ENCODE peak calls at places on chromosomes 11 and 22, in five cellular contexts. One of them, this sample, is unnamed.

GRCh38 chr11:131910491-131911387 is 540.3 kb downstream of the NTM start:
- DNase-seq in tibial artery: peak
- DNase-seq in lower lobe of right lung: no peak
- DNase-seq in heart left ventricle: no peak
- DNase-seq in Panc1: no peak
- DNase-seq in this sample: no peak

GRCh38 chr11:68539370-68539769 is 78.8 kb downstream of the PPP6R3 start:
- DNase-seq in Panc1: no peak
- DNase-seq in lower lobe of right lung: no peak
- DNase-seq in tibial artery: no peak
- DNase-seq in heart left ventricle: no peak
- DNase-seq in this sample: no peak

GRCh38 chr11:70687716-70688115 is 289.4 kb downstream of the CTTN start:
- DNase-seq in heart left ventricle: no peak
- DNase-seq in Panc1: no peak
- DNase-seq in lower lobe of right lung: peak
- DNase-seq in tibial artery: no peak
- DNase-seq in this sample: no peak

GRCh38 chr11:56841210-56841810 is 92.8 kb upstream of the OR9G4 start:
- DNase-seq in heart left ventricle: no peak
- DNase-seq in tibial artery: no peak
- DNase-seq in Panc1: peak
- DNase-seq in lower lobe of right lung: no peak
- DNase-seq in this sample: peak

GRCh38 chr22:36775966-36776669 is at the start of gene IFT27:
- DNase-seq in lower lobe of right lung: peak
- DNase-seq in heart left ventricle: peak
- DNase-seq in tibial artery: peak
- DNase-seq in Panc1: peak
- DNase-seq in this sample: peak

GRCh38 chr22:25172153-25172552 is 27.5 kb upstream of the CRYBB3 start:
- DNase-seq in Panc1: no peak
- DNase-seq in lower lobe of right lung: no peak
- DNase-seq in tibial artery: no peak
- DNase-seq in heart left ventricle: no peak
- DNase-seq in this sample: no peak

GRCh38 chr11:8357505-8357888 is 93.8 kb upstream of the LMO1 start:
- DNase-seq in heart left ventricle: no peak
- DNase-seq in lower lobe of right lung: no peak
- DNase-seq in Panc1: no peak
- DNase-seq in tibial artery: no peak
- DNase-seq in this sample: no peak

GRCh38 chr22:26561756-26562417 is 28.0 kb downstream of the TPST2 start:
- DNase-seq in lower lobe of right lung: no peak
- DNase-seq in heart left ventricle: peak
- DNase-seq in Panc1: no peak
- DNase-seq in tibial artery: no peak
- DNase-seq in this sample: no peak

GRCh38 chr11:117390743-117391142 is 63.1 kb downstream of the CEP164 start:
- DNase-seq in tibial artery: no peak
- DNase-seq in lower lobe of right lung: no peak
- DNase-seq in heart left ventricle: no peak
- DNase-seq in Panc1: no peak
- DNase-seq in this sample: no peak

GRCh38 chr11:109981028-109981636 is 112.1 kb upstream of the ZC3H12C start:
- DNase-seq in Panc1: no peak
- DNase-seq in lower lobe of right lung: no peak
- DNase-seq in heart left ventricle: no peak
- DNase-seq in tibial artery: no peak
- DNase-seq in this sample: no peak

GRCh38 chr22:46355996-46356471 is 20.5 kb downstream of the TRMU start:
- DNase-seq in heart left ventricle: peak
- DNase-seq in tibial artery: no peak
- DNase-seq in lower lobe of right lung: no peak
- DNase-seq in Panc1: no peak
- DNase-seq in this sample: no peak

GRCh38 chr11:121550247-121551132 is 97.7 kb upstream of the SORL1-AS1 start:
- DNase-seq in heart left ventricle: no peak
- DNase-seq in tibial artery: no peak
- DNase-seq in Panc1: no peak
- DNase-seq in lower lobe of right lung: no peak
- DNase-seq in this sample: no peak

GRCh38 chr11:74493816-74494630 is 499 bp upstream of the LIPT2 start:
- DNase-seq in tibial artery: no peak
- DNase-seq in heart left ventricle: no peak
- DNase-seq in Panc1: no peak
- DNase-seq in lower lobe of right lung: no peak
- DNase-seq in this sample: no peak

GRCh38 chr11:74746868-74747267 is 1.8 kb upstream of the RNF169 start:
- DNase-seq in heart left ventricle: no peak
- DNase-seq in Panc1: no peak
- DNase-seq in lower lobe of right lung: no peak
- DNase-seq in tibial artery: no peak
- DNase-seq in this sample: no peak

GRCh38 chr11:46877580-46877979 is 31.5 kb upstream of the CKAP5 start:
- DNase-seq in Panc1: no peak
- DNase-seq in heart left ventricle: no peak
- DNase-seq in tibial artery: no peak
- DNase-seq in lower lobe of right lung: no peak
- DNase-seq in this sample: no peak

GRCh38 chr22:49850021-49850911 is 3.4 kb upstream of the ZBED4 start:
- DNase-seq in tibial artery: no peak
- DNase-seq in heart left ventricle: no peak
- DNase-seq in Panc1: no peak
- DNase-seq in lower lobe of right lung: no peak
- DNase-seq in this sample: no peak

GRCh38 chr22:49849161-49850020 is 4.3 kb upstream of the ZBED4 start:
- DNase-seq in tibial artery: no peak
- DNase-seq in lower lobe of right lung: no peak
- DNase-seq in Panc1: no peak
- DNase-seq in heart left ventricle: no peak
- DNase-seq in this sample: no peak

GRCh38 chr22:49845666-49846459 is 7.8 kb upstream of the ZBED4 start:
- DNase-seq in heart left ventricle: no peak
- DNase-seq in Panc1: no peak
- DNase-seq in tibial artery: no peak
- DNase-seq in lower lobe of right lung: no peak
- DNase-seq in this sample: no peak

GRCh38 chr22:49848690-49849160 is 4.9 kb upstream of the ZBED4 start:
- DNase-seq in tibial artery: no peak
- DNase-seq in heart left ventricle: no peak
- DNase-seq in Panc1: no peak
- DNase-seq in lower lobe of right lung: no peak
- DNase-seq in this sample: no peak

DNA sequence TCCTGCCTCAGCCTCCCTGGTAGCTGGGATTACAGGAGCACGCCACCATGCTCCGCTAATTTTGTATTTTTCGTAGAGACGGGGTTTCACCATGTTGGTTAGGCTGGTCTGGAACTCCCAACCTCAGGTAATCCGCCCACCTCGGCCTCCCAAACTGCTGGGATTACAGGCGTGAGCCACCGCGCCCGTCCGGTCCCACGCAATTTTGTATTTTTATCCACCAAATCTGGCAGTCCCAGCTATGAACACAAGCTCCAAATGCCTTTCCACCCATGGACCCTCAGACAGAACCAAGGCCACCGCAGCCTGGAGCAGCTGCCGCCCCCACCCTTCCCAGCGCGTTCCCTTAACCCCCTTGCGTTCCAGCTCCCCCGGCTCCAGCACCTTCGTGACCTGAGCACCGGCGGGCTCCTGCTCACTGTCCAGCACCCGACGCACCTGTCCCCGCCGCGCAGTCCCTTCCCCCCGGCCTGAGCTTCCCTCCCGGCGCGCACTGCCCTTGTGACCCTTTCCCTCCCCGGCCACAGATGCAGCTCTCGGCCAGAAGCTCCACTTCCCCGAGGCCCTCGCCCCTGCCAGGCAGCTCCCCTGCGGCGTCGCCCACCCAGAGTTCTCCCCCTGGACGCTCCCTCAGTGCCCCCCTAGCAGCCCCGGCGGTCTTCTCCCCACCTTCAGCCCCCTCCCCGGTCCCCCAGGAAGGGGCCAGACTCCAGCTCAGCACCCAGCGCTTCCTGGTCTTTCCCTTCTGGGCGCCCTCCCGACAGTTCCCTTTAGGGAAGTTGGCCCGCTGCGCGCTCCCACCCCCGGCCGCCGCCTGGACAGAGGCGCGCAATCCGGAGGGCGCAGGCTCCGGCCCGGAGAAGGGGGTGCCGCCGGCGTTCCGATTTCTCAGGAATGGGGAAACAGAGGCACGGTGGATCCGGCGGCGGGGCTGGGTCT is 5.6 kb upstream of the ZBED4 start:
- DNase-seq in tibial artery: no peak
- DNase-seq in Panc1: no peak
- DNase-seq in lower lobe of right lung: peak
- DNase-seq in heart left ventricle: no peak
- DNase-seq in this sample: no peak
- H3K4me3 ChIP-seq in tibial artery: peak
- H3K4me3 ChIP-seq in Panc1: peak
- H3K4me3 ChIP-seq in lower lobe of right lung: peak
- H3K4me3 ChIP-seq in heart left ventricle: peak
- H3K4me3 ChIP-seq in this sample: no peak

DNA sequence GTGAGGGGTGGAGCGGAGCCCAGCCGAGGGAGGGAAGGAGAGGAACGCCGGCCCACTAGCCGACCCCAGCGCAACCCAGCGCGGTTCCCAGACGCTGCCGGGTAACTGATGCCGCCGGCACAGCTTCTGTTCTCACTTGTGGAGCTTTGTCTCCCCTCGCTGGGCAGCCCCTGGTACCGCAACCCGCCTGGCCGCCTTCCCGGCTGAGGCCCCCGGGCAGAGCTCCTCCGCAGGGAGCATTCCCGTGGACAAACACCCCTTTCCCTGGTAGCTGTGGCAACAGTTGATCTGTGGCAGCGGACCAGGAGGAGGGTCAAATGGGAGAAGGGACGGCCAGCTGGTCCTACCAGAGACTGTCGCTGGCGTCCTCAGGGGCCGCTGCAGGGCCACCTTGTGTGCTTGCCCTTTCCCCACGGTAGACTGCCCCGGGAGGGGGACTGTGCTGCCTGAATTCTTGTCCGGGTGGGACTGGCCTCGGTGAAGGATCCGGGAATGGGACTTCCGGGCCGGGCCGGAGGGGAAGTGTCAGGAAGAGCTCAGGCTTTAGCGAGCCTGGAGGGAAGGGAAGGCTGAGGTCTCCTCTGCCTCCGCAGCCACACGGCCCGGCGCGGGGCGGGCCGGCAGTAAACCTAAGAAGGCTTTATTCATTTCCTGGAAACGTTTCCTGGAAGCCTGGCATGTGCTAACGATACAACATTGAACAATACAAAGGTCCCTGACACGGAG is 468.0 kb downstream of the OPCML start:
- DNase-seq in tibial artery: peak
- DNase-seq in lower lobe of right lung: peak
- DNase-seq in heart left ventricle: peak
- DNase-seq in Panc1: no peak
- DNase-seq in this sample: peak
- TF ChIP-seq CTCF in tibial artery: no peak
- TF ChIP-seq CTCF in lower lobe of right lung: peak
- TF ChIP-seq CTCF in heart left ventricle: peak
- TF ChIP-seq CTCF in Panc1: peak
- TF ChIP-seq CTCF in this sample: peak

DNA sequence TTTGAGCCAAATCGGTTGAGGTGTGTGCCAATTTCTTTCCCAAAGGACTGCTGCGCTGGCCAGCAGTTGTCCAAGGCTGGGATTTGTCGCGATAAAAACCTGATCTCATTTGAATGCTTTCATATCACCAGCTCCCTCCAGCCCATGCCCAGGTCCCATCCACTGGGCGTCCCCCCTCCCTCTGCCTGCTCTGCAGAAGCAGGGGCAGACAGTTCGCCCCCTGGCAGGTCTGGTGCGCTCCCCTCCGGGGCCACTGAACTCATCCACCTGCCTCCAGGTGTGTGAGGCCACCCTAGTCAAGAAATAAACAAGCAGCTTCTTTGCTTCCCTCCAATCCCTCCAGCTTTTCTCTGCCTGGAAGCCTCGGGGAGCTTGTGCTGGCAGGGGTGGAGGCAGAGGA is 87.0 kb downstream of the ST3GAL4 start:
- DNase-seq in lower lobe of right lung: no peak
- DNase-seq in Panc1: no peak
- DNase-seq in heart left ventricle: no peak
- DNase-seq in tibial artery: no peak
- DNase-seq in this sample: no peak
- H3K4me3 ChIP-seq in lower lobe of right lung: no peak
- H3K4me3 ChIP-seq in Panc1: no peak
- H3K4me3 ChIP-seq in heart left ventricle: no peak
- H3K4me3 ChIP-seq in tibial artery: no peak
- H3K4me3 ChIP-seq in this sample: no peak

DNA sequence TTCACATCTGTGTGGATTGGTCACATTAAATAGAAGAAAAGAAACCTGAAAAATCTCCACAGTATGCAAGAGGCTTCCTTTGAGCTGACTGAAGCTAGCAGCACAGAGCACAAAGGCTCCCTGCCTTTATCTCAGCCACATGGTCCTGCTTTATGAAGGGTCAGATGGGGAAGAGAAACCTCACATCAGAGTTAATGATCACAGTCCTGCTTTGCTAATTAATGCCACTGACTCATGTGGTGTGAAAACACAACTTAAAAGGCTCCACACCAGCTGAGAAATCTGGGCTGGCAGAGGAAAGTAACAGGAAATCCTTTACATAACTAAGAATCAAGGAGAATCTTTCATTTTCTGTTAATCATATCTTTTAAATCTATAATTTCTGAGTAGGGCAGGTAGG is 1291.0 kb downstream of the LRRC4C start:
- DNase-seq in heart left ventricle: no peak
- DNase-seq in tibial artery: no peak
- DNase-seq in Panc1: no peak
- DNase-seq in lower lobe of right lung: no peak
- DNase-seq in this sample: no peak
- TF ChIP-seq CTCF in heart left ventricle: no peak
- TF ChIP-seq CTCF in tibial artery: no peak
- TF ChIP-seq CTCF in Panc1: no peak
- TF ChIP-seq CTCF in lower lobe of right lung: no peak
- TF ChIP-seq CTCF in this sample: no peak